ENCODE peak calls at places on chromosomes 2 and 18, in four cellular contexts. E, O, Y and P are unnamed samples.

GRCh38 chr18:63476666-63477065 is at the start of gene SERPINB5:
- DNase-seq in E (peak), O (peak), Y (peak), P (no peak)

GRCh38 chr2:232537079-232537478 is 2.4 kb upstream of the CHRNG start:
- DNase-seq in E (no peak), O (no peak), Y (no peak), P (no peak)

GRCh38 chr18:36349552-36349951 is 52.0 kb downstream of the FHOD3 start:
- DNase-seq in Y (no peak), O (no peak), E (no peak), P (no peak)

GRCh38 chr18:26791676-26792075 is 73.8 kb downstream of the AQP4 start:
- DNase-seq in Y (no peak), E (no peak), O (no peak), P (no peak)

GRCh38 chr2:188852752-188853151 is 121.4 kb upstream of the COL3A1 start:
- DNase-seq in O (no peak), E (no peak), Y (no peak), P (no peak)

GRCh38 chr18:75235891-75236290 is 25.3 kb downstream of the TSHZ1 start:
- DNase-seq in Y (no peak), O (no peak), E (no peak), P (no peak)

GRCh38 chr2:202634556-202635440 is at the start of gene FAM117B:
- DNase-seq in O (peak), Y (peak), E (peak), P (peak)

GRCh38 chr18:3683483-3683882 is 233.5 kb downstream of the TGIF1 start:
- DNase-seq in Y (no peak), O (no peak), E (no peak), P (no peak)

GRCh38 chr2:8231909-8232308 is 449.9 kb upstream of the ID2 start:
- DNase-seq in O (no peak), E (no peak), Y (no peak), P (no peak)

GRCh38 chr2:213980883-213981282 is 430.0 kb upstream of the VWC2L start:
- DNase-seq in O (no peak), E (no peak), Y (no peak), P (no peak)

GRCh38 chr2:33272001-33272400 is 204.4 kb upstream of the RASGRP3 start:
- DNase-seq in O (no peak), E (no peak), Y (no peak), P (no peak)

GRCh38 chr18:23591011-23591410 is 4.7 kb upstream of the NPC1 start:
- DNase-seq in Y (no peak), O (no peak), E (no peak), P (peak)

GRCh38 chr2:125085904-125086303 is 1060.8 kb downstream of the CNTNAP5 start:
- DNase-seq in E (no peak), Y (no peak), O (no peak), P (no peak)

GRCh38 chr2:38073211-38074005 is 2.5 kb downstream of the CYP1B1 start:
- DNase-seq in Y (no peak), O (peak), E (no peak), P (no peak)

GRCh38 chr2:127400897-127401756 is 13.4 kb upstream of the MAP3K2 start:
- DNase-seq in E (no peak), Y (peak), O (peak), P (no peak)

GRCh38 chr2:192146069-192147006 is 48.4 kb downstream of the TMEFF2 start:
- DNase-seq in E (no peak), O (no peak), Y (no peak), P (no peak)

GRCh38 chr2:217070611-217071010 is 210.7 kb upstream of the TNP1 start:
- DNase-seq in E (no peak), O (no peak), Y (no peak), P (no peak)

GRCh38 chr2:108490506-108491122 is 41.6 kb downstream of the GCC2 start:
- DNase-seq in O (no peak), E (no peak), Y (no peak), P (no peak)

GRCh38 chr2:202032841-202033316 is 776 bp upstream of the FZD7 start:
- DNase-seq in E (peak), Y (peak), O (peak), P (no peak)

GRCh38 chr2:109372614-109373013 is 241.2 kb downstream of the SEPTIN10 start:
- DNase-seq in O (no peak), E (no peak), Y (no peak), P (no peak)

GRCh38 chr18:6058941-6059340 is 163.6 kb upstream of the TMEM200C start:
- DNase-seq in O (no peak), Y (no peak), E (no peak), P (no peak)

GRCh38 chr2:58512878-58513277 is 271.8 kb upstream of the FANCL start:
- DNase-seq in O (no peak), Y (no peak), E (no peak), P (no peak)

GRCh38 chr2:229715895-229716507 is 1.6 kb upstream of the DNER start:
- DNase-seq in O (no peak), E (peak), Y (peak), P (no peak)

GRCh38 chr2:8794923-8795825 is 42.2 kb downstream of the KIDINS220 start:
- DNase-seq in O (no peak), Y (no peak), E (no peak), P (no peak)

GRCh38 chr2:132974477-132975050 is 304.6 kb upstream of the LYPD1 start:
- DNase-seq in E (no peak), Y (no peak), O (no peak), P (no peak)

GRCh38 chr2:104841694-104842093 is 12.2 kb upstream of the POU3F3 start:
- DNase-seq in E (no peak), O (no peak), Y (no peak), P (no peak)

GRCh38 chr2:168079236-168079635 is 168.2 kb downstream of the STK39 start:
- DNase-seq in O (no peak), Y (no peak), E (no peak), P (no peak)

GRCh38 chr18:28716321-28716720 is 539.4 kb upstream of the CDH2 start:
- DNase-seq in Y (no peak), O (no peak), E (no peak), P (no peak)

GRCh38 chr2:79723830-79724229 is 211.0 kb downstream of the CTNNA2 start:
- DNase-seq in E (no peak), Y (no peak), O (no peak), P (no peak)

GRCh38 chr2:42777883-42778805 is 14.2 kb upstream of the OXER1 start:
- DNase-seq in O (no peak), Y (no peak), E (no peak), P (no peak)

GRCh38 chr2:71452565-71452964 is 796 bp upstream of the DYSF start:
- DNase-seq in Y (no peak), E (peak), O (no peak), P (no peak)

GRCh38 chr2:223696719-223697118 is 94.6 kb upstream of the SCG2 start:
- DNase-seq in E (peak), O (no peak), Y (no peak), P (no peak)

GRCh38 chr2:105490204-105490603 is 91.4 kb upstream of the FHL2 start:
- DNase-seq in Y (no peak), O (no peak), E (no peak), P (no peak)

GRCh38 chr2:234873828-234874173 is 78.0 kb upstream of the SH3BP4 start:
- DNase-seq in O (no peak), Y (peak), E (no peak), P (no peak)

GRCh38 chr18:59208602-59209001 is 11.4 kb upstream of the GRP start:
- DNase-seq in O (no peak), Y (no peak), E (no peak), P (no peak)

GRCh38 chr2:237907144-237907543 is 47.7 kb downstream of the RAMP1 start:
- DNase-seq in O (no peak), E (no peak), Y (no peak), P (no peak)

GRCh38 chr18:76507830-76508381 is 12.9 kb upstream of the ZNF516 start:
- DNase-seq in E (no peak), O (no peak), Y (no peak), P (no peak)

GRCh38 chr2:56192664-56193305 is 9.0 kb downstream of the CCDC85A start:
- DNase-seq in O (peak), E (no peak), Y (no peak), P (no peak)

GRCh38 chr2:128491845-128492244 is 173.2 kb upstream of the HS6ST1 start:
- DNase-seq in Y (no peak), E (no peak), O (peak), P (no peak)

GRCh38 chr2:236366049-236366387 is 101.8 kb upstream of the ASB18 start:
- DNase-seq in O (no peak), Y (no peak), E (no peak), P (peak)

GRCh38 chr2:236366406-236366805 is 102.2 kb upstream of the ASB18 start:
- DNase-seq in E (no peak), O (no peak), Y (no peak), P (peak)

GRCh38 chr2:236371010-236371409 is 106.8 kb upstream of the ASB18 start:
- DNase-seq in O (no peak), E (no peak), Y (no peak), P (peak)

GRCh38 chr2:236367791-236368289 is 103.6 kb upstream of the ASB18 start:
- DNase-seq in E (no peak), O (no peak), Y (no peak), P (peak)

GRCh38 chr2:236369606-236370005 is 105.4 kb upstream of the ASB18 start:
- DNase-seq in E (no peak), Y (no peak), O (no peak), P (peak)
- TF ChIP-seq POLR2AphosphoS5 in E (no peak), Y (no peak), O (no peak), P (no peak)

GRCh38 chr2:226838758-226839555 is 3.1 kb downstream of the RHBDD1 start:
- DNase-seq in O (no peak), E (no peak), Y (no peak), P (no peak)

GRCh38 chr2:226839960-226840359 is 4.1 kb downstream of the RHBDD1 start:
- DNase-seq in Y (no peak), E (no peak), O (no peak), P (no peak)

GRCh38 chr2:226836548-226836885 is 663 bp downstream of the RHBDD1 start:
- DNase-seq in Y (no peak), O (no peak), E (no peak), P (no peak)

GRCh38 chr2:226837334-226837733 is 1.5 kb downstream of the RHBDD1 start:
- DNase-seq in Y (no peak), O (no peak), E (no peak), P (no peak)

GRCh38 chr2:226837787-226838603 is 2.1 kb downstream of the RHBDD1 start:
- DNase-seq in Y (no peak), O (no peak), E (no peak), P (no peak)
- H3K4me3 ChIP-seq in Y (no peak), O (no peak), E (no peak), P (no peak)

DNA sequence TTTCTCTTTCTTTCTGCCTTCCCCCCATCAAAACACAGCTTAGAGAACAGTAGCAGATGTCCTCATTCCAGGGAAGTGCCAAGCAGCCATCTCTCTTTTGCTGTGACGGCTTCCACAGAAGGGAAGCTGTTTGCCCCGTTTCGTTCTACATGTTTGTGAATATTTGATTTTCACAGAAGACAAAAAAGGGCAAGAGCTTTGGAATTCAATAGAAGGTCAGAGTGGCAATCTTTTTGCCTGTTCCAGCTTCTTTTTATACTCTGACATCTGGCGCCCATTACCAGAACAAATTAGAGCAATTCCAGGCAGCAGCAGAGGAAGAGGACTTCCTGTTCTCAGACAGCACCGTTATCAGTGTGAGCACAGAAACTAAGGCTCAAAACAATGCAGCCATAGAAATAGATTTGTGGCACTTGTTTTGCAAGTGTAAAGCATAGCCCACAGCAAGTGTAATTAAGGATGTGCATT is 79.0 kb upstream of the CDH19 start:
- DNase-seq in Y (no peak), E (no peak), O (no peak), P (no peak)
- TF ChIP-seq POLR2AphosphoS5 in Y (peak), E (no peak), O (no peak), P (no peak)

GRCh38 chr18:49563130-49563540 is 1.3 kb downstream of the LIPG start:
- DNase-seq in O (no peak), Y (no peak), E (peak), P (no peak)
- H3K4me3 ChIP-seq in O (no peak), Y (peak), E (peak), P (no peak)

DNA sequence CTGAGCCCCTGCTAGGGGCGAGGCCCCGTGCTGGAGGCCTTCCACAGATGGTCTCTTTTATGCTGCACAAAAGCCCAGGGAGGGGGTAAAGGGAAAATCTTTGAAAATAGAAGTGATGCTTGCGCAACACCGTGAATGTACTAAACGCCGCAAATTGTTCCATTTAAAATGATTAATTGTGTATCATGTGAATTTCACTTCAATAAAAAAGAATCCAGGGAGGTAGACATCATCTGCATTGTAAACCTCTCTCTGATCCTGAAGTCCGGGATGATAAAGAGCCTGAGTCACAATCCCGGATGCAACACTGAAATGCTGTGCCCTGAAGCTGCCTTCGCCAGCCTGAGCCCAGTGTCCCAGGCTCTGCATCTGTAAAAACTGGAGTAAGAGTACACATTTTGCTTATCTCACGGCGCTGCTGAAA is 107.7 kb upstream of the PPP1CB start:
- DNase-seq in O (no peak), Y (peak), E (no peak), P (no peak)
- TF ChIP-seq POLR2AphosphoS5 in O (no peak), Y (peak), E (no peak), P (no peak)

GRCh38 chr18:48922203-48922800 is 28.5 kb downstream of the SMAD7 start:
- DNase-seq in E (no peak), Y (no peak), O (no peak), P (no peak)
- H3K4me3 ChIP-seq in E (peak), Y (peak), O (peak), P (peak)